ENCODE peak calls at places on chromosomes 2 and 18, in nine cellular contexts. C is H1, P is GM23248, W is PC-3, A is keratinocyte, E is K562, V is astrocyte, X is A549, Z is SK-N-SH. F is an unnamed sample.

GRCh38 chr2:237479747-237480146 is 7.3 kb upstream of the MLPH start:
- DNase-seq in E (no peak), Z (no peak), V (no peak), W (no peak), X (no peak), A (no peak), C (no peak), P (no peak), F (no peak)

GRCh38 chr18:49612515-49613033 is 50.7 kb downstream of the LIPG start:
- DNase-seq in W (no peak), A (no peak), X (no peak), Z (no peak), E (no peak), C (peak), V (no peak), P (no peak), F (no peak)

GRCh38 chr2:218959761-218960195 is 312 bp downstream of the CDK5R2 start:
- DNase-seq in Z (peak), P (no peak), X (no peak), E (no peak), A (no peak), C (no peak), W (no peak), V (no peak), F (no peak)

GRCh38 chr18:55220523-55220922 is 261.3 kb upstream of the CCDC68 start:
- DNase-seq in V (peak), W (no peak), X (no peak), E (no peak), P (no peak), C (no peak), Z (no peak), A (no peak), F (no peak)

GRCh38 chr2:46632349-46632748 is 153.0 kb downstream of the TMEM247 start:
- DNase-seq in P (peak), V (no peak), A (no peak), E (peak), W (peak), C (no peak), Z (peak), X (peak), F (peak)

GRCh38 chr2:239433777-239434396 is 33.1 kb upstream of the HDAC4 start:
- DNase-seq in W (peak), C (no peak), V (peak), X (no peak), A (no peak), Z (no peak), E (no peak), P (peak), F (no peak)

GRCh38 chr18:42141439-42141838 is 186.4 kb downstream of the PIK3C3 start:
- DNase-seq in Z (no peak), E (no peak), X (no peak), C (no peak), A (no peak), V (no peak), W (peak), P (peak), F (no peak)

GRCh38 chr2:237731663-237732062 is 66.9 kb upstream of the RBM44 start:
- DNase-seq in P (peak), A (peak), X (peak), V (peak), C (no peak), E (no peak), Z (peak), W (peak), F (peak)

GRCh38 chr2:150076281-150076680 is 411.2 kb downstream of the RND3 start:
- DNase-seq in Z (no peak), E (no peak), W (peak), P (peak), X (no peak), V (peak), A (no peak), C (no peak), F (peak)

GRCh38 chr2:234544659-234545611 is 48.1 kb upstream of the ARL4C start:
- DNase-seq in E (peak), C (peak), W (peak), A (peak), P (peak), V (peak), X (peak), Z (peak), F (peak)

GRCh38 chr2:88694015-88694414 is 2.5 kb downstream of the RPIA start:
- DNase-seq in W (no peak), X (no peak), V (no peak), A (no peak), Z (no peak), P (no peak), C (no peak), E (no peak), F (no peak)

GRCh38 chr2:188333751-188334524 is 42.3 kb downstream of the GULP1 start:
- DNase-seq in A (no peak), V (peak), C (no peak), W (no peak), Z (no peak), X (no peak), E (peak), P (no peak), F (no peak)

GRCh38 chr2:101111917-101112771 is 39.0 kb downstream of the TBC1D8 start:
- DNase-seq in A (no peak), C (no peak), P (peak), V (peak), W (peak), E (no peak), Z (peak), X (no peak), F (peak)

GRCh38 chr2:68282814-68283812 is 30.8 kb upstream of the PPP3R1 start:
- DNase-seq in X (peak), Z (peak), P (peak), W (peak), V (peak), A (no peak), E (peak), C (no peak), F (peak)

GRCh38 chr2:24486628-24487027 is 4.4 kb upstream of the NCOA1 start:
- DNase-seq in X (no peak), E (no peak), P (no peak), W (no peak), V (no peak), Z (no peak), A (no peak), C (no peak), F (no peak)

GRCh38 chr2:96147593-96148201 is 2.5 kb upstream of the DUSP2 start:
- DNase-seq in C (no peak), Z (peak), A (no peak), P (no peak), W (no peak), X (no peak), E (no peak), V (no peak), F (no peak)

GRCh38 chr18:13272411-13272810 is 53.9 kb downstream of the LDLRAD4 start:
- DNase-seq in A (no peak), E (no peak), P (no peak), V (no peak), Z (no peak), W (no peak), C (no peak), X (no peak), F (no peak)

GRCh38 chr2:128269358-128270305 is 49.0 kb downstream of the HS6ST1 start:
- DNase-seq in X (no peak), C (no peak), A (no peak), P (no peak), W (no peak), Z (peak), E (no peak), V (no peak), F (no peak)

GRCh38 chr2:216109962-216110614 is 940 bp downstream of the XRCC5 start:
- DNase-seq in E (no peak), A (no peak), V (peak), X (peak), Z (no peak), C (no peak), P (peak), W (peak), F (peak)

GRCh38 chr2:85893428-85894258 is 4.9 kb upstream of the ST3GAL5 start:
- DNase-seq in W (peak), P (peak), V (peak), A (peak), X (peak), E (no peak), Z (no peak), C (no peak), F (peak)

GRCh38 chr2:119728421-119728820 is 31.3 kb upstream of the PTPN4 start:
- DNase-seq in P (no peak), E (no peak), C (no peak), W (no peak), X (no peak), V (no peak), A (no peak), Z (no peak), F (no peak)

GRCh38 chr2:101961287-101962242 is 30.2 kb upstream of the IL1R2 start:
- DNase-seq in C (no peak), W (no peak), Z (no peak), A (no peak), E (no peak), X (no peak), V (peak), P (peak), F (peak)

GRCh38 chr2:119826370-119826961 is 66.7 kb downstream of the PTPN4 start:
- DNase-seq in W (peak), P (peak), C (no peak), E (peak), Z (peak), V (no peak), X (peak), A (no peak), F (peak)

GRCh38 chr18:22542400-22542835 is 124.7 kb upstream of the CTAGE1 start:
- DNase-seq in C (no peak), P (peak), A (no peak), Z (no peak), X (no peak), V (peak), W (no peak), E (no peak), F (peak)

GRCh38 chr2:9318461-9319337 is 104.6 kb downstream of the ITGB1BP1 start:
- DNase-seq in P (no peak), X (no peak), E (no peak), A (no peak), Z (peak), C (no peak), V (no peak), W (no peak), F (no peak)

GRCh38 chr2:148814143-148814852 is 60.7 kb upstream of the KIF5C start:
- DNase-seq in Z (no peak), W (peak), C (peak), A (no peak), P (peak), V (peak), X (no peak), E (no peak), F (no peak)

GRCh38 chr2:160406591-160407392 is 86.8 kb downstream of the RBMS1 start:
- DNase-seq in W (peak), V (peak), C (peak), E (no peak), X (peak), Z (peak), P (peak), A (no peak), F (peak)

GRCh38 chr2:187372213-187372612 is 75.8 kb downstream of the CALCRL start:
- DNase-seq in V (peak), Z (no peak), E (no peak), C (no peak), W (no peak), X (no peak), A (no peak), P (peak), F (no peak)

GRCh38 chr2:217360111-217360510 is 500.2 kb upstream of the TNP1 start:
- DNase-seq in V (no peak), Z (no peak), P (no peak), C (no peak), A (no peak), X (no peak), W (no peak), E (no peak), F (no peak)

GRCh38 chr2:201872576-201872975 is 66.2 kb downstream of the CDK15 start:
- DNase-seq in P (no peak), W (no peak), X (no peak), C (no peak), A (no peak), E (no peak), Z (no peak), V (no peak), F (no peak)

DNA sequence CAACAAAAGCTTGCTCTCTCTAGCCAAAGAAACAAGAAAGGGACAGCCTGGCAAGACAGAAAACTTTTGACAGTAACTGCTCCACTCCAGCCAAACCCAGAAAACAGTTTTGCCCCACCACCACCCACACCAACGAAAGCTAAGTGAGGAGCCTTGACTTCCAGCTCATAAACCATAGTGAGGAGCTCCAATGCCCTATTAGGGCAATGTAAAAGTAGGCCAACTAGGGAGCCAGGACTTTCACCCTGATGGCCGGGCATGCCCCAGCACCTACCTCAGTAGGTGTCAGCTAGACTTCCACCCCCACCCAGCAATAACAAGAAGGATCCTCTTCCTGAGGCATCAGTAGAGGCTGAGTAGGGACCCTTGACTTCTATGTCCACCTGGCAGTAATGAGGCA is 35.4 kb downstream of the PELI1 start:
- DNase-seq in C (no peak), W (no peak), X (no peak), P (no peak), Z (no peak), E (no peak), A (no peak), V (no peak), F (no peak)
- H3K4me2 ChIP-seq in C (no peak), W (no peak), X (no peak), P (no peak), Z (no peak), E (no peak), A (peak), V (no peak), F (no peak)

DNA sequence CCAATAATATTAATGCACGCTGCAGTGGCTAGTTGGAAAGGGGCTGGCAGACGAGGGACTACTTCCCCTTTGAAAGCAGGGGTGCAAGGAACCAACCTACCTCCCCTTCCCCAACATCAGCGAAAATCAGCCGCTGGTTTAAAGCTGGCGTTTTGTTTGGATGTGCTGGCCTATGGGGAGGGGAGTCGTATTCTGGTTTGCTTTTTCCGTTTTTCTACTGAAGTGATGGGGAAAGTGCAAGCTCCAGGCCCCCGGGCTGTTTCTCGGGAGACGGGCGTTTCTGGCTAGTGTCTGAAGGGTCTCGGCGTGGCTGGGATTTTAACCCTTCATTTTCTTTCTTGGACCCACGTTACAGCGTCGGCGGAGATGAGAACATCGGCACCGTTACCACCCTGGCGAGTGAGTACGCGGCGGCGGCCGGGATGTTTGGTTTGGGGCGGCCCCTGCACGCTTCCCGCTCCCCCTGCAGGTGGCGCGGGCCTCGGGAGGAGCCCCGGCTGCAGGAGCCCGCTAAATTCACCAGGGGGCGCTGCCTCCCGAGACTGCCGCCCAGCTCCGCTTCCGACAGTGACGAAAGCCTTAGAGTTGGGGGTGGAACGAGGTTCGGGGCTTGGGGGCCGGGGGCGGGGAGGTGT is 70.7 kb downstream of the PLB1 start:
- DNase-seq in V (peak), Z (peak), W (peak), X (peak), P (peak), C (peak), A (no peak), E (peak), F (peak)
- H3K4me2 ChIP-seq in V (peak), Z (peak), W (peak), X (peak), P (peak), C (peak), A (peak), E (peak), F (peak)

DNA sequence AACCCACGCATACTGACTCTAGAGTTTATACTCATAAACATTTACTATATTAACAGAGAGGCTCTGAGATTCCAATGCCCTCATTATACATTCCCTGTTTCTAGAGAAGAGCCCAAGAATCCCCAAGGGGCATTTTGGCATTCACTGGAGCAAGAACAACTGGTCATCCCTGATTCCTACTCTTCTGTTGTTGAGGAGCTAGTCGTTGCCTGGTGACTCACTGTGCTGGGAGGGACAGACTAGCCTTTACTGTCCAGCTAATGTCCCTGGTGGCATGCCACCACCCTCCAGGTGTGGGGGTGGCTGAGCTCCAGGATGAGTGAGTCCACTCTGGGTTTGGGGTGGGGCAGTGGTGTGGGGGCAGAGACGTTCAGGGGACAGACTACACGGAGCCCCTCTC is 49.2 kb downstream of the RHOB start:
- DNase-seq in Z (no peak), C (no peak), W (peak), A (no peak), E (no peak), P (peak), V (peak), X (peak), F (peak)
- H3K4me2 ChIP-seq in Z (no peak), C (no peak), W (peak), A (no peak), E (no peak), P (peak), V (peak), X (peak), F (peak)

GRCh38 chr2:72089028-72089427 is 58.6 kb downstream of the CYP26B1 start:
- DNase-seq in V (no peak), P (no peak), Z (no peak), C (no peak), A (no peak), X (no peak), E (no peak), W (no peak), F (no peak)
- H3K4me2 ChIP-seq in V (no peak), P (no peak), Z (no peak), C (no peak), A (no peak), X (no peak), E (no peak), W (no peak), F (no peak)

F was measured in mesenchymal stem cell.